ENCODE peak calls at places on chromosomes 16 and 17, in six cellular contexts. M, F, H, E, O and I are unnamed samples.

GRCh38 chr16:67197704-67198103 is 1.2 kb upstream of the ELMO3 start:
- DNase-seq in O (no peak), E (no peak), F (no peak), M (no peak), H (no peak), I (no peak)

GRCh38 chr16:85988306-85988705 is 89.3 kb downstream of the IRF8 start:
- DNase-seq in M (no peak), E (no peak), F (no peak), O (no peak), H (no peak), I (no peak)

GRCh38 chr16:4935231-4935855 is 1.6 kb downstream of the PPL start:
- DNase-seq in F (peak), H (no peak), M (no peak), E (peak), O (peak), I (no peak)

GRCh38 chr17:50817142-50817751 is 18.1 kb upstream of the WFIKKN2 start:
- DNase-seq in H (peak), E (peak), F (no peak), M (no peak), O (peak), I (peak)

GRCh38 chr16:70395345-70395901 is 43.5 kb downstream of the ST3GAL2 start:
- DNase-seq in F (peak), M (no peak), H (peak), O (peak), E (peak), I (peak)

GRCh38 chr17:1035546-1036170 is 38.7 kb downstream of the TIMM22 start:
- DNase-seq in O (peak), M (no peak), H (no peak), E (no peak), F (no peak), I (no peak)

GRCh38 chr17:42852351-42852750 is 1.4 kb downstream of the AOC3 start:
- DNase-seq in H (no peak), O (no peak), E (no peak), F (no peak), M (no peak), I (no peak)

GRCh38 chr17:45646288-45646988 is 137.7 kb upstream of the CRHR1 start:
- DNase-seq in F (peak), O (no peak), E (no peak), M (no peak), H (no peak), I (no peak)

GRCh38 chr17:79948918-79949645 is 86.6 kb downstream of the TBC1D16 start:
- DNase-seq in O (no peak), F (no peak), M (no peak), E (no peak), H (no peak), I (no peak)

GRCh38 chr16:7246578-7246977 is 86.1 kb upstream of the RBFOX1 start:
- DNase-seq in F (no peak), O (no peak), E (no peak), M (no peak), H (no peak), I (peak)

GRCh38 chr16:87897563-87898505 is 28.5 kb upstream of the SLC7A5 start:
- DNase-seq in M (no peak), H (peak), F (peak), E (no peak), O (no peak), I (no peak)

GRCh38 chr16:76756951-76757350 is 434.0 kb upstream of the MON1B start:
- DNase-seq in E (no peak), M (no peak), F (no peak), O (no peak), H (no peak), I (no peak)

GRCh38 chr17:77385750-77386501 is 245.2 kb downstream of the SEC14L1 start:
- DNase-seq in F (no peak), O (peak), M (no peak), H (no peak), E (peak), I (no peak)

GRCh38 chr16:81164481-81164880 is 68.3 kb upstream of the GCSH start:
- DNase-seq in H (no peak), M (no peak), O (no peak), F (no peak), E (no peak), I (no peak)

GRCh38 chr16:71552698-71553503 is 24.0 kb downstream of the TAT start:
- DNase-seq in O (no peak), M (no peak), E (no peak), H (no peak), F (peak), I (no peak)

GRCh38 chr16:57592591-57593003 is 35.8 kb upstream of the ADGRG1 start:
- DNase-seq in H (peak), E (no peak), M (no peak), O (no peak), F (peak), I (no peak)

GRCh38 chr17:37177234-37177633 is 198.6 kb upstream of the C17orf78 start:
- DNase-seq in E (peak), H (no peak), O (no peak), F (no peak), M (no peak), I (no peak)

GRCh38 chr17:81030726-81031570 is 4.0 kb upstream of the BAIAP2 start:
- DNase-seq in E (no peak), H (no peak), M (no peak), O (peak), F (peak), I (no peak)

GRCh38 chr17:33261911-33262665 is 31.0 kb downstream of the ASIC2 start:
- DNase-seq in H (no peak), O (no peak), F (no peak), M (no peak), E (no peak), I (peak)